ENCODE peak calls at places on chromosomes 2 and 18, in seven cellular contexts. O, M, E, L, C, S and P are unnamed samples.

GRCh38 chr18:27778441-27778840 is 398.5 kb downstream of the CDH2 start:
- DNase-seq in O (no peak), M (no peak), E (peak), L (no peak), C (no peak), S (no peak), P (no peak)

GRCh38 chr18:48942554-48943261 is 8.1 kb downstream of the SMAD7 start:
- DNase-seq in O (peak), M (no peak), E (peak), L (no peak), C (peak), S (no peak), P (no peak)

GRCh38 chr2:232336241-232336736 is 42.3 kb upstream of the ALPP start:
- DNase-seq in O (peak), M (no peak), E (no peak), L (peak), C (peak), S (no peak), P (no peak)

GRCh38 chr2:780002-780401 is 102.8 kb upstream of the TMEM18 start:
- DNase-seq in O (no peak), M (no peak), E (no peak), L (no peak), C (no peak), S (no peak), P (no peak)

GRCh38 chr2:216315817-216316603 is 56.3 kb downstream of the MARCHF4 start:
- DNase-seq in O (no peak), M (no peak), E (peak), L (no peak), C (peak), S (no peak), P (no peak)

GRCh38 chr2:27655155-27655951 is 8.1 kb downstream of the SUPT7L start:
- DNase-seq in O (no peak), M (no peak), E (peak), L (no peak), C (no peak), S (no peak), P (no peak)

GRCh38 chr2:60885683-60886082 is 4.3 kb downstream of the REL start:
- DNase-seq in O (no peak), M (no peak), E (no peak), L (no peak), C (no peak), S (no peak), P (no peak)

GRCh38 chr18:26618130-26618529 is 69.8 kb upstream of the KCTD1 start:
- DNase-seq in O (no peak), M (no peak), E (no peak), L (no peak), C (no peak), S (no peak), P (no peak)

GRCh38 chr2:207239222-207239674 is 73.5 kb upstream of the KLF7 start:
- DNase-seq in O (no peak), M (peak), E (peak), L (peak), C (no peak), S (no peak), P (no peak)

GRCh38 chr2:229045671-229046070 is 225.4 kb downstream of the PID1 start:
- DNase-seq in O (no peak), M (no peak), E (no peak), L (no peak), C (no peak), S (no peak), P (no peak)

GRCh38 chr2:10493636-10494281 is 45.6 kb upstream of the ODC1 start:
- DNase-seq in O (no peak), M (no peak), E (peak), L (peak), C (peak), S (peak), P (no peak)

GRCh38 chr2:105563000-105563719 is 164.3 kb upstream of the FHL2 start:
- DNase-seq in O (no peak), M (no peak), E (no peak), L (no peak), C (no peak), S (no peak), P (no peak)

GRCh38 chr2:177289824-177290632 is 25.5 kb upstream of the NFE2L2 start:
- DNase-seq in O (no peak), M (no peak), E (no peak), L (no peak), C (no peak), S (no peak), P (no peak)

DNA sequence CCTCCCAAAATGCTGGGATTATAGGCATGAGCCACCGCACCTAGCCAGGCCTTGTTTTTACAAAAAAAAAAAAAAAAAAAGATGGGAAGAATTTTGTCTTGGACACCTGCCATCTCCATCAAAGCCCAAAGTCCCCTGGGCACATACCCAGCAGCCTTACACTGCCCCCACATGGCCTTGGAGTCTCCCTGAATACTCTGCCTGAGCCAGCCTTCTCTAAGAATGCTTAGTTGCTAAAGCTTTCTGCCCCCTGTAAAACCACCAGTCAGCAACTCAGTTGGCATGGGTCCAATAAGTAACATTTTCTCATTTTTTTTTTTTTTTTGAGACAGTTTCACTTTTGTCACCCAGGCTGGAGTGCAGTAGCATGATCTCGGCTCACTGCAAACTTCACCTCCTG is 40.6 kb downstream of the SPC25 start:
- DNase-seq in O (no peak), M (no peak), E (no peak), L (no peak), C (peak), S (no peak), P (peak)
- TF ChIP-seq CTCF in O (no peak), M (no peak), E (no peak), L (no peak), C (peak), S (no peak), P (no peak)

DNA sequence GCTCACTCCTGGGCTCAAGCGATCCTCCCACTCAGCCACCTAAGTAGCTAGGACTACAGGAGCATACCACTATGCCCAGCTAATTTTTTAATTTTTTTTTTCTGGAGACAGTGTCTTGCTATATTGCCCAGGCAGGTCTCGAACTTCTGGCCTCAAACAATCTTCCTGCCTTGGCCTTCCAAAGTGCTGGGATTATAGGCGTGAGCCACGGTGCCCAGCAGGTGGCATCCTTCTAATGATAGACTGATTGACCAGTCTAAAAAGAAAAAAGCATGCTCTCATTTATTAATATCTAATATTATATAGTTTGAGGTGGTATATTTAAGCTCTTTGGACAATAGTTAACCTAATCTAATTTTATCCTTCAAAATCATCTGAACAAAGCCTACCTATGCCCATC is 198.6 kb downstream of the CAMKMT start:
- DNase-seq in O (no peak), M (no peak), E (no peak), L (no peak), C (no peak), S (no peak), P (no peak)
- TF ChIP-seq CTCF in O (peak), M (no peak), E (peak), L (no peak), C (peak), S (no peak), P (peak)

GRCh38 chr18:24016643-24017042 is 2.1 kb downstream of the TTC39C start:
- DNase-seq in O (no peak), M (no peak), E (no peak), L (no peak), C (no peak), S (no peak), P (no peak)
- TF ChIP-seq CTCF in O (peak), M (peak), E (peak), L (no peak), C (peak), S (no peak), P (no peak)

DNA sequence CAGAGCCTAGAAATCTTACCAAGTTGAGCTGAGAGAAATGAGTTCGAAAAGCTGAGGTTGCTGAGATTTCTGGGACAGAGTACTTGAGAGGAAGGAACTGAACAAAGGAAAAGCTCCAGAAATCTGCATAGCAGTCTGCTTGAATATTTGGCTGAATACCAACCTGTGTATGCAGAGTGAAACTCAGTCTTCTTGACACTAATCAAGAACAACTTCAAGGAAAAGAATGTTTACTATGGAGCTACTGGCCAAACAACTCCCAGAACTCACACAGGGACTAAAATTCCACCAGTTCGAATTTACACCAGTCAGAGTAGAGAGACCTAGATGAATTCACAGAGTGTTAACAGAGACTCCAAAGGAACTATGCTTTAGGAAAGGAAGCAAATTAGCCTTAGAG is 66.5 kb downstream of the USP37 start:
- DNase-seq in O (no peak), M (no peak), E (peak), L (no peak), C (no peak), S (no peak), P (no peak)
- TF ChIP-seq CTCF in O (no peak), M (no peak), E (no peak), L (no peak), C (no peak), S (no peak), P (no peak)

GRCh38 chr2:74999464-74999863 is 41.0 kb downstream of the POLE4 start:
- DNase-seq in O (no peak), M (no peak), E (no peak), L (no peak), C (no peak), S (no peak), P (no peak)
- TF ChIP-seq CTCF in O (no peak), M (no peak), E (no peak), L (no peak), C (no peak), S (no peak), P (no peak)

DNA sequence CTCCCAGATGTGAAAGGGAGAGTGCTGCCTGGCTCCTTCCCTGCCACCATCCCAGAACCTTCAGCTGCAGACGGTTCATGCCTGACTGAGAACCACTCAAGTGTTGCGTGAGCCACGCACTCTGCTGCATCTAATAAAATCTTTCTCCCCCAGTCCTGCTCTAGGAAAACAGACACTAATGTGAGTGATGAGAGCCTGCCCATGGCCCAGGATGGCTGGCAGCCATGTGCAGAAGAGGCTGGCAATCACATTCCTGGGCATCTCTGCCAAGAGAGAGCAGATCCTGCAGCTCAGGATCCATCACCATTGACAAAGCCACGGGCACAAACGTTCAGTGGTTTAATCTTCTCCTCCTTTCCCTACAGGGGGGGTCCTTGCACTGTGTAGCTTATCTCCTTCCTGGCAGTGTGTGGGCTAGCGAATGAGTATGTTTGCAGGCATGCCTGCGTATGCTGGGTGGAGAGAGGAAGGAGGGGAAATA is 477.5 kb downstream of the SLC4A3 start:
- DNase-seq in O (no peak), M (peak), E (peak), L (no peak), C (no peak), S (no peak), P (peak)
- TF ChIP-seq CTCF in O (peak), M (no peak), E (peak), L (no peak), C (no peak), S (no peak), P (no peak)